ENCODE peak calls at places on chromosome 17, in ten cellular contexts. O, L, E, J, C, A, Y, U, N and P are unnamed samples.

GRCh38 chr17:2075336-2076056 is 20.6 kb downstream of the HIC1 start:
- DNase-seq in O (peak; percentile 59), L (no peak), E (no peak), J (no peak), C (no peak), A (peak; percentile 39), Y (peak; percentile 77), U (no peak), N (no peak), P (no peak)

GRCh38 chr17:39209317-39210092 is 9.4 kb downstream of the RPL19 start:
- DNase-seq in O (peak; percentile 85), L (peak; percentile 69), E (peak; percentile 67), J (peak; percentile 60), C (peak; percentile 70), A (peak; percentile 75), Y (peak; percentile 95), U (no peak), N (peak; percentile 74), P (no peak)

GRCh38 chr17:39235555-39236221 is 9.9 kb upstream of the STAC2 start:
- DNase-seq in O (no peak), L (no peak), E (no peak), J (peak; percentile 53), C (peak; percentile 43), A (peak; percentile 70), Y (no peak), U (no peak), N (no peak), P (no peak)

GRCh38 chr17:28407130-28407973 is 1.3 kb upstream of the SLC46A1 start:
- DNase-seq in O (no peak), L (no peak), E (no peak), J (no peak), C (no peak), A (peak; percentile 14), Y (no peak), U (no peak), N (no peak), P (no peak)

GRCh38 chr17:40484285-40484972 is 17.0 kb downstream of the TNS4 start:
- DNase-seq in O (no peak), L (no peak), E (no peak), J (no peak), C (no peak), A (no peak), Y (no peak), U (no peak), N (no peak), P (no peak)

GRCh38 chr17:74336307-74336706 is 10.3 kb downstream of the KIF19 start:
- DNase-seq in O (no peak), L (no peak), E (no peak), J (no peak), C (no peak), A (no peak), Y (no peak), U (no peak), N (no peak), P (no peak)

GRCh38 chr17:75102385-75102821 is 7.4 kb upstream of the ARMC7 start:
- DNase-seq in O (no peak), L (no peak), E (no peak), J (no peak), C (no peak), A (no peak), Y (no peak), U (no peak), N (no peak), P (no peak)

GRCh38 chr17:49963626-49964538 is 5.1 kb upstream of the DLX4 start:
- DNase-seq in O (no peak), L (no peak), E (no peak), J (no peak), C (no peak), A (peak; percentile 38), Y (no peak), U (no peak), N (no peak), P (no peak)

GRCh38 chr17:75396781-75397180 is 8.7 kb downstream of the GRB2 start:
- DNase-seq in O (no peak), L (no peak), E (no peak), J (no peak), C (no peak), A (no peak), Y (no peak), U (no peak), N (no peak), P (no peak)

GRCh38 chr17:40564195-40564882 is 933 bp downstream of the CCR7 start:
- DNase-seq in O (no peak), L (no peak), E (peak; percentile 22), J (peak; percentile 66), C (peak; percentile 53), A (no peak), Y (no peak), U (no peak), N (no peak), P (no peak)

GRCh38 chr17:83081561-83082201 is 2.3 kb downstream of the METRNL start:
- DNase-seq in O (peak; percentile 66), L (no peak), E (peak; percentile 49), J (peak; percentile 34), C (peak; percentile 53), A (no peak), Y (peak; percentile 87), U (no peak), N (peak; percentile 64), P (no peak)

GRCh38 chr17:34862384-34862783 is 98.9 kb downstream of the CCT6B start:
- DNase-seq in O (no peak), L (no peak), E (no peak), J (no peak), C (no peak), A (no peak), Y (no peak), U (no peak), N (no peak), P (no peak)

DNA sequence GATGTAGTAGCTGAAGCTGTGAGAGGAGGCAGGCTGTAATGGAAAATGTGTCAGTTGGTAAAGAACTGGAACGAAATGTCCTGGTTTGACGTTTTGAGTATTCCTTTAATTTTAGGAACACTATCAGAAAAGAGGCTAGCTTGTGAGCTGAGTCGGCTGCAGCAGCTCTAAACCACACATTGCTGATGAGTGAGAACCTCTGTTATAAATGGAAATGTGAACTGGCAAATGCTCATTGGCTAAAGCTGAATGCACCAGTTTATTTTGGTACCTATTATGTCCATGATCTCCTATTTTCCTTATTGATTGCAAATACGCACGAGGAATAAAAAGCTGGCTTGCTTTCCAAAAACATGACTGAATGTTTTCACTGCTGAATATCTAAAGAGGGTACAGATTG is 11.0 kb upstream of the WIPI1 start:
- DNase-seq in O (no peak), L (no peak), E (no peak), J (no peak), C (no peak), A (peak; percentile 53), Y (no peak), U (no peak), N (no peak), P (no peak)
- H3K4me1 ChIP-seq in O (peaks cover 6% of the 10 kb centered on the region), L (peaks cover 23% of the 10 kb centered on the region), E (no peaks in the 10 kb centered on the region), J (no peaks in the 10 kb centered on the region), C (no peaks in the 10 kb centered on the region), A (peaks cover 23% of the 10 kb centered on the region), Y (no peaks in the 10 kb centered on the region), U (no peaks in the 10 kb centered on the region), N (no peaks in the 10 kb centered on the region), P (peaks cover 3% of the 10 kb centered on the region)

DNA sequence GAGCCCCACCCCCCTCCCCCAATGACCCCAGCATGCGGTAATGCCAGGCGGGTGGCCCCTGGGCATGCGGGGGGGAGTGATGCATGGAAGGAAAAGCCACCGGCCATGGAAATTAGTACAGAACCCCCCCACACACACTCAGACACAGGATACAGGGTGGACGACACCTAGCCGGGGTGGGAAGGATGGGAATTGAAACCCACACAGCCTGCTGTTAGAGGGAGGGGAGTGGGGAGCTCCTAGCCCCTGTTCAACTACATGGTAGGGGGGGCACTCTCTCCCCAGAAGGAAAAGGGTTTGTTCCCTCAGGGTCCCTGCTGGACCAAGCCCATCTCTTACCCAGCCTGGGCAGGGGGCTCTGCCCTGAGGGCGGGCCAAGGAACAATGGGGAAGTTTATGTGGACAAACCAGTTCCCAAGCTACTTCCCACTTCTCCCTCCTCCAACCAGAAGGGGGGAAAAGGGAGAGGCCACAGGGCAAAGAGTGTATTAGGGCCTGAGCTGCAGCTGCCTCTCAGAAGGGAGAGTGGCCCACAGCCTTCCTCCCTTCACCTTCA is 5.2 kb downstream of the TMUB2 start:
- DNase-seq in O (no peak), L (no peak), E (no peak), J (no peak), C (no peak), A (no peak), Y (no peak), U (no peak), N (no peak), P (no peak)
- H3K4me1 ChIP-seq in O (peaks cover 9% of the 10 kb centered on the region), L (peaks cover 19% of the 10 kb centered on the region), E (peaks cover 40% of the 10 kb centered on the region), J (peaks cover 18% of the 10 kb centered on the region), C (peaks cover 18% of the 10 kb centered on the region), A (peaks cover 5% of the 10 kb centered on the region), Y (peaks cover 17% of the 10 kb centered on the region), U (no peaks in the 10 kb centered on the region), N (no peaks in the 10 kb centered on the region), P (peaks cover 53% of the 10 kb centered on the region)

GRCh38 chr17:19380551-19381284 is 2.4 kb downstream of the MAPK7 start:
- DNase-seq in O (no peak), L (no peak), E (no peak), J (no peak), C (no peak), A (no peak), Y (peak; percentile 69), U (no peak), N (no peak), P (no peak)

GRCh38 chr17:19381361-19381740 is 3.1 kb downstream of the MAPK7 start:
- DNase-seq in O (no peak), L (no peak), E (no peak), J (no peak), C (no peak), A (no peak), Y (peak; percentile 66), U (no peak), N (no peak), P (no peak)

GRCh38 chr17:19377602-19378415 is 489 bp upstream of the MAPK7 start:
- DNase-seq in O (peak; percentile 99), L (peak; percentile 98), E (peak; percentile 98), J (peak; percentile 95), C (peak; percentile 91), A (peak; percentile 98), Y (peak; percentile 99), U (peak; percentile 98), N (peak; percentile 90), P (peak; percentile 93)

GRCh38 chr17:19378416-19379293 is at the start of gene MAPK7:
- DNase-seq in O (no peak), L (no peak), E (no peak), J (no peak), C (no peak), A (no peak), Y (peak; percentile 73), U (peak; percentile 51), N (no peak), P (no peak)

GRCh38 chr17:19379306-19380075 is 1.2 kb downstream of the MAPK7 start:
- DNase-seq in O (no peak), L (no peak), E (no peak), J (no peak), C (no peak), A (no peak), Y (peak; percentile 59), U (peak; percentile 10), N (no peak), P (no peak)
- H3K4me1 ChIP-seq in O (peaks cover 16% of the 10 kb centered on the region), L (peaks cover 44% of the 10 kb centered on the region), E (peaks cover 61% of the 10 kb centered on the region), J (peaks cover 15% of the 10 kb centered on the region), C (peaks cover 6% of the 10 kb centered on the region), A (no peaks in the 10 kb centered on the region), Y (peaks cover 64% of the 10 kb centered on the region), U (peaks cover 20% of the 10 kb centered on the region), N (peaks cover 23% of the 10 kb centered on the region), P (peaks cover 28% of the 10 kb centered on the region)

DNA sequence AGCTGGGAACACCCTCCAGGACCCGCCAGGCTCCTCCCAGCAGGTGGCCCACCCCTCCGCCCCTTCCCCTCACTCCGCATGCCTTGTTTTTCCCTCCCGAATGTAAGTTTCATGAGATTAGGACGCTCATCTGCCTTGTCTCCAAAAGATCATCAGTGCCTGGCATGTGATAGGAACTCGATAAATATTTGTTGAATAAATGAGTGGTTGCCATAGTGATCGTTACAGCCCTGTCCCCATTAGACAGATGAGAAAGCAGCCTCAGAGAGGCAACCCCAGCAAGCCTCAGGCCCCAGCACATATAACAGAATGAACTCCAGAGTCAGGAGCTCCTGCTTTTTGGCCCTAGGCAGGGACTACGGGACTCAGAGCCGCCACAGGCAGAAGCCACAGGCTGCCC is 5.0 kb downstream of the CAMKK1 start:
- DNase-seq in O (no peak), L (no peak), E (no peak), J (no peak), C (no peak), A (no peak), Y (no peak), U (no peak), N (no peak), P (no peak)
- H3K4me1 ChIP-seq in O (peaks cover 12% of the 10 kb centered on the region), L (peaks cover 77% of the 10 kb centered on the region), E (peaks cover 58% of the 10 kb centered on the region), J (peaks cover 32% of the 10 kb centered on the region), C (peaks cover 31% of the 10 kb centered on the region), A (peaks cover 7% of the 10 kb centered on the region), Y (peaks cover 58% of the 10 kb centered on the region), U (peaks cover 14% of the 10 kb centered on the region), N (peaks cover 31% of the 10 kb centered on the region), P (peaks cover 67% of the 10 kb centered on the region)